ENCODE peak calls at places on chromosomes 6 and 20, in six cellular contexts. Z, X, J, Y, F and U are unnamed samples.
A peak's percentile ranks its signal among the peaks of the same experiment; 100 is the strongest.

GRCh38 chr6:142213402-142213801 is 66.3 kb downstream of the VTA1 start:
- DNase-seq in F (no peak), J (no peak), Y (no peak), Z (no peak), X (no peak), U (no peak)

GRCh38 chr20:18288748-18289705 is 700 bp downstream of the ZNF133 start:
- DNase-seq in X (no peak), F (no peak), J (peak; percentile 42), Z (peak; percentile 10), Y (no peak), U (no peak)

GRCh38 chr6:93820465-93821082 is 401.2 kb upstream of the EPHA7 start:
- DNase-seq in X (no peak), F (no peak), J (no peak), Z (no peak), Y (no peak), U (no peak)

GRCh38 chr20:18904192-18904591 is 90.6 kb downstream of the SCP2D1 start:
- DNase-seq in Y (no peak), F (no peak), X (no peak), Z (no peak), J (no peak), U (no peak)

GRCh38 chr6:132190097-132190814 is 211.0 kb downstream of the MOXD1 start:
- DNase-seq in Y (peak; percentile 3), X (no peak), J (no peak), Z (no peak), F (no peak), U (no peak)

GRCh38 chr6:30490031-30490876 is 945 bp downstream of the HLA-E start:
- DNase-seq in Z (peak; percentile 90), J (no peak), Y (no peak), X (no peak), F (peak; percentile 31), U (no peak)

GRCh38 chr6:10479939-10480700 is 41.0 kb upstream of the GCNT2 start:
- DNase-seq in X (no peak), F (no peak), Z (no peak), J (no peak), Y (no peak), U (no peak)

GRCh38 chr20:46324960-46325703 is 16.8 kb upstream of the CDH22 start:
- DNase-seq in J (peak; percentile 69), Z (peak; percentile 43), F (no peak), Y (no peak), X (no peak), U (peak; percentile 38)

GRCh38 chr6:82006027-82006738 is 241.4 kb downstream of the IBTK start:
- DNase-seq in X (no peak), J (peak; percentile 57), Y (no peak), Z (no peak), F (no peak), U (no peak)

GRCh38 chr6:44010411-44011349 is 116.6 kb downstream of the MRPL14 start:
- DNase-seq in Y (peak; percentile 74), X (no peak), F (no peak), J (no peak), Z (no peak), U (no peak)

GRCh38 chr20:32343438-32343837 is 14.7 kb upstream of the ASXL1 start:
- DNase-seq in Z (no peak), F (no peak), Y (no peak), X (no peak), J (no peak), U (no peak)

GRCh38 chr20:62545271-62545670 is 69.5 kb upstream of the GATA5 start:
- DNase-seq in F (no peak), X (no peak), J (no peak), Z (no peak), Y (no peak), U (no peak)

GRCh38 chr6:148577687-148578488 is 168.9 kb upstream of the UST start:
- DNase-seq in Y (peak; percentile 74), X (peak; percentile 86), Z (peak; percentile 19), F (no peak), J (peak; percentile 66), U (peak; percentile 81)

GRCh38 chr6:5478380-5478779 is 217.1 kb downstream of the FARS2 start:
- DNase-seq in J (no peak), F (no peak), Y (no peak), X (no peak), Z (no peak), U (no peak)

GRCh38 chr6:87514831-87515230 is 42.1 kb downstream of the SLC35A1 start:
- DNase-seq in J (no peak), F (no peak), Y (no peak), Z (no peak), X (no peak), U (no peak)

GRCh38 chr6:154164397-154164796 is 125.4 kb downstream of the OPRM1 start:
- DNase-seq in F (no peak), X (no peak), Y (no peak), J (no peak), Z (no peak), U (no peak)

GRCh38 chr20:31706607-31707257 is 15.9 kb downstream of the BCL2L1 start:
- DNase-seq in J (peak; percentile 97), Z (peak; percentile 83), F (no peak), Y (no peak), X (no peak), U (no peak)

GRCh38 chr6:127737009-127737486 is 160.1 kb downstream of the C6orf58 start:
- DNase-seq in Z (peak; percentile 29), X (peak; percentile 19), Y (peak; percentile 74), F (peak; percentile 12), J (peak; percentile 63), U (peak; percentile 40)

GRCh38 chr6:101879782-101880181 is 486.3 kb downstream of the GRIK2 start:
- DNase-seq in F (no peak), X (no peak), Y (no peak), J (no peak), Z (no peak), U (no peak)

GRCh38 chr20:58694241-58695083 is 1.9 kb downstream of the NPEPL1 start:
- DNase-seq in F (no peak), Z (no peak), Y (no peak), J (no peak), X (no peak), U (no peak)

GRCh38 chr6:15399651-15400470 is 154.0 kb downstream of the JARID2 start:
- DNase-seq in F (no peak), Y (no peak), Z (peak; percentile 88), X (no peak), J (no peak), U (no peak)

DNA sequence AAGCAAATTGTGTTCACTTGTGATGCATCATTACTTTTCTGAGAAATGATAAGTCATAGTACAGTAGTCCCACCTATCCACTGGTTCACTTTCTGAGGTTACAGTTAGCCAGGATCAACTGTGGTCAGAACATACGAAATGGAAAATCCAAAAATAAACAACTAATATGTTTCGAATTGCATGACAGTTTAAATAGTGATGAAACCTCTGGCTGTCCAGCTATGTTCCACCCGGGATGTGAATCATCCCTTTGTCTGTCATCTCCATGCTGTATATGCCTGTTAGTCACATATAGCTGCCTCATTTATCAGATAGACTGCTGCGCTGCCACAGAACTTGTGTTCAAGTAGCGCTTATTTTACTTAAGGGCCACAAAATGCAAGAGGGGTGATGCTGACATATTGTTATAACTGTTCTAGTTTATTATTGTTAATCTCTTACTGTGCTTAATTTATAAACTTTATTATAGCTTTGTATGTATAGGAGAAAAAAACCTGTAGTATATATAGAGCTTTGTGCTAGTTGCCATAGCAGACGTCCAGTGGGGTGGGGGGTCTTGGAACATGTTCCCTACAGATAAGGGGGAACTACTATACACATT is 29.2 kb downstream of the AFDN start:
- DNase-seq in X (no peak), Z (peak; percentile 61), F (no peak), J (peak; percentile 96), Y (peak; percentile 19), U (no peak)
- H3K9ac ChIP-seq in X (no peak overlapping the region), Z (peak overlapping the region; percentile 86), F (no peak overlapping the region), J (peak overlapping the region; percentile 59), Y (no peak overlapping the region), U (no peak overlapping the region)

DNA sequence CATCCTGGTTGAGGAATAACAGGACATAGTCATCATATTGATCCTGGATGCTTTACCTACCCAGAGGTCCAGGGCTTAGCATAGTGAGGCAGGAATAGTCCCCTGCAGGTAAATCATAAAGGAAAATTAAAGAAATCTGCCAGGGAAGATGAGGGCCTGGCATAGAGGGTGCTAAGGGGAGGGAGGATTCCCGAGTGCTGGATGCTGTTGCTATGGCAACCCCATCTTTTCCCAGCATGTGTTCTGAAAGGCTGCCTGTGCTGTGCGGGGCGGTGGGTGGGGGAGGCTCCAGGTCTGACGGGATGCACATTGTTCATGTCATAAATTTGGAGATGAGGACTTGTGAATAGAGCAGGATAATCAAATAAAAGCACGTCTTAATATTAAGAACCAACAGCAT is 212.6 kb upstream of the PCSK2 start:
- DNase-seq in X (no peak), J (no peak), F (no peak), Y (no peak), Z (no peak), U (no peak)
- TF ChIP-seq ZNF274 in X (no peak), J (no peak), F (no peak), Y (no peak), Z (no peak), U (no peak)

GRCh38 chr20:43379239-43379917 is 78.3 kb upstream of the SRSF6 start:
- DNase-seq in Y (no peak), J (peak; percentile 27), X (no peak), Z (no peak), F (no peak), U (no peak)
- TF ChIP-seq YY1 in Y (no peak), J (no peak), X (no peak), Z (no peak), F (no peak), U (no peak)

GRCh38 chr6:26224547-26224912 is 137.3 kb downstream of the HFE start:
- DNase-seq in J (no peak), F (no peak), Z (no peak), Y (no peak), X (no peak), U (no peak)

GRCh38 chr6:26224940-26225847 is 138.0 kb downstream of the HFE start:
- DNase-seq in J (no peak), F (no peak), Y (no peak), X (no peak), Z (no peak), U (no peak)

GRCh38 chr6:26223213-26223612 is 136.0 kb downstream of the HFE start:
- DNase-seq in Y (no peak), F (no peak), X (no peak), Z (no peak), J (no peak), U (no peak)

GRCh38 chr6:26222587-26222986 is 135.4 kb downstream of the HFE start:
- DNase-seq in F (no peak), X (no peak), J (no peak), Y (no peak), Z (no peak), U (no peak)

DNA sequence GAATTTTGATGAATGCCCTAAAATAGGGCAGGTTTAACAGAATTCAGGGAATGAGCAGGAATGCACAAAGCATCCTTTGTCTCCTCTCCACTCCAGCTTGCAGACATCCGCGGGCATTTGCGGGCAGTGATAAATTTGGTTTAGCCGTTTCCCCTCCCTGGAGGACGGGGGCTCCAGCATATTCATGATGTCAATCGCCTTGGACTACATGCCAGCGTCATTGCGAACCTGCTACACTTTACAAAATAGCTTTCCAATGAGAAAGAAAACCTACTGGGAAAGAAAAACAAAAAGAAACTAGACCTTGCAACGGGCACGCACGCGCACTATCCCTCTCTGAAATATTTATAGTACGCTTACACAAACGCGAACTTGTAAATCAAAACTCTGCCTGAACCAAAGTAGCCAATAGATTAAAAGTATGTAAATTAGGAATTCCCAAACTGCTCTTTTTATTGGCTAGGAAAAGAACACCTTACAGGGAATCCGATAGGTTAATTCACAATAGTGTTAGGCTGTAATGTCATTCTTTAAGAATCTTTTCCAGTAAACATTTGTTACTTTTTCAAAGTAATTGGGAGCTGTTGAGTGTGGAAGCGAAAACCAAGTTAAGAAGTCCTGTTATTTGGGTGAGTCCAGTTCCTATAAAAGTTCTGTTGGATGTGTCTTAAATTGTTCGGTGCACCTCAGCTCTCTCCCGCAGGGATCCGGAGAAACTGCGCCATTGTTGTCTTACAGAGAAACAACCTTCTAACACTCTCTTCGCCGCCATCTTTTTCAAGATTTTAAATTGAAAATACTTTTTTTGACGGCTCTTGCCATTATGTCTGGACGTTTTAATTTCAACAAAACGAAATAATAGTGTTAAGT is 136.7 kb downstream of the HFE start:
- DNase-seq in Y (peak; percentile 91), X (no peak), Z (no peak), F (peak; percentile 78), J (peak; percentile 92), U (no peak)
- H3K9ac ChIP-seq in Y (peak overlapping the region; percentile 73), X (peak overlapping the region; percentile 97), Z (no peak overlapping the region), F (peak overlapping the region; percentile 81), J (peak overlapping the region; percentile 82), U (no peak overlapping the region)